ENCODE peak calls at places on chromosome 4, in four cellular contexts. U, J, T and B are unnamed samples.

GRCh38 chr4:79467246-79467932 is 59.4 kb upstream of the GK2 start:
- DNase-seq in J (peak), U (no peak), T (no peak), B (no peak)

GRCh38 chr4:37653601-37654000 is 32.6 kb downstream of the RELL1 start:
- DNase-seq in T (no peak), U (no peak), J (no peak), B (no peak)

GRCh38 chr4:141158219-141158618 is 24.9 kb upstream of the RNF150 start:
- DNase-seq in U (peak), T (no peak), J (peak), B (peak)

GRCh38 chr4:112252234-112252633 is 20.6 kb downstream of the AP1AR start:
- DNase-seq in J (no peak), U (no peak), T (no peak), B (no peak)

GRCh38 chr4:38728651-38729141 is 54.1 kb downstream of the TLR10 start:
- DNase-seq in U (no peak), J (peak), T (no peak), B (no peak)

GRCh38 chr4:185096032-185096653 is 46.9 kb upstream of the SLC25A4 start:
- DNase-seq in J (peak), T (no peak), U (peak), B (peak)

GRCh38 chr4:89312066-89312465 is 4.5 kb upstream of the GPRIN3 start:
- DNase-seq in T (no peak), J (peak), U (no peak), B (no peak)

GRCh38 chr4:15702941-15703403 is at the start of gene BST1:
- DNase-seq in U (peak), T (no peak), J (peak), B (peak)

GRCh38 chr4:46933686-46934085 is 24.6 kb upstream of the COX7B2 start:
- DNase-seq in T (no peak), J (no peak), U (no peak), B (no peak)

GRCh38 chr4:82626251-82626868 is 64.6 kb upstream of the TMEM150C start:
- DNase-seq in J (no peak), T (no peak), U (no peak), B (no peak)

GRCh38 chr4:38099908-38100407 is 139.8 kb downstream of the PTTG2 start:
- DNase-seq in T (no peak), U (peak), J (peak), B (peak)

GRCh38 chr4:189974056-189974455 is 33.4 kb downstream of the FRG1 start:
- DNase-seq in U (no peak), T (no peak), J (no peak), B (no peak)